ENCODE peak calls at places on chromosome 18, in six cellular contexts. Z is BJ, E is GM12865, U is adrenal gland, O is Peyer's patch, D is NB4. G is an unnamed sample.

GRCh38 chr18:7000484-7001096 is 117.0 kb downstream of the LAMA1 start:
- DNase-seq in Z (no peak), E (no peak), O (no peak), U (no peak), D (peak; percentile 24), G (no peak)

GRCh38 chr18:63148449-63149199 is 170.9 kb downstream of the BCL2 start:
- DNase-seq in E (no peak), U (peak; percentile 49), O (no peak), Z (peak; percentile 44), D (no peak), G (no peak)

GRCh38 chr18:51134721-51135120 is 62.8 kb downstream of the MEX3C start:
- DNase-seq in D (no peak), U (no peak), E (no peak), O (no peak), Z (no peak), G (no peak)

GRCh38 chr18:65846107-65846506 is 95.3 kb downstream of the CDH7 start:
- DNase-seq in U (no peak), Z (no peak), D (no peak), E (no peak), O (no peak), G (no peak)

GRCh38 chr18:24354278-24354677 is 43.3 kb downstream of the OSBPL1A start:
- DNase-seq in Z (no peak), D (no peak), E (no peak), U (no peak), O (no peak), G (no peak)

GRCh38 chr18:52190630-52191029 is 149.4 kb upstream of the DCC start:
- DNase-seq in D (no peak), Z (no peak), E (no peak), U (no peak), O (no peak), G (no peak)

GRCh38 chr18:51211552-51211951 is 14.1 kb upstream of the MEX3C start:
- DNase-seq in O (no peak), D (peak; percentile 98), U (peak; percentile 33), Z (no peak), E (peak; percentile 85), G (no peak)

GRCh38 chr18:12309683-12310198 is 1.7 kb downstream of the TUBB6 start:
- DNase-seq in Z (no peak), O (no peak), U (peak; percentile 21), E (peak; percentile 60), D (no peak), G (no peak)

GRCh38 chr18:61606068-61606660 is 272.9 kb downstream of the CDH20 start:
- DNase-seq in D (no peak), Z (no peak), U (peak; percentile 41), O (no peak), E (no peak), G (no peak)

GRCh38 chr18:8912348-8913057 is 190.0 kb upstream of the NDUFV2 start:
- DNase-seq in O (peak; percentile 59), D (no peak), Z (no peak), U (no peak), E (peak; percentile 54), G (no peak)

DNA sequence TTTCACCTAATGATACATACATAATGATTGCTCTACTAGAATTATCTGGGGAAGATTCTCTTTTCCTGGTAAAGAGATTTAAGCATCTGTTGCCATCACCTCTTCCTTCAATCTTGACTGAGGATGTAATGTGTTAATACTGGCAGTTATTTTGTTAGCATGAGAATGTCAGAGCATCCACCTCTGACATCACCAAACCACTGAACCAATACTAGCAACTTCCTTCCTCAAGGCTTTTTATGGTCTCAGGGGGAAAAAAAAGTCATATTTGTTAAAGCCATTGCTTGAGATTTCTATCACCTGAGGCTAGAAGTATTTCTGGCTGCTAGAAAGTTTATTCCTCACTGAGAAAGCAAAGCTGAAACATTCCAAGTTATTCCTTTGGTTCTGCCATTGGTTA is 48.5 kb downstream of the DSEL start:
- DNase-seq in D (peak; percentile 3), E (no peak), U (no peak), Z (no peak), O (no peak), G (no peak)
- H3K4me3 ChIP-seq in D (no peak overlapping the region), E (no peak overlapping the region), U (no peak overlapping the region), Z (no peak overlapping the region), O (no peak overlapping the region), G (no peak overlapping the region)

GRCh38 chr18:3103576-3103975 is 90.6 kb upstream of the LPIN2 start:
- DNase-seq in D (no peak), O (no peak), Z (no peak), E (no peak), U (no peak), G (no peak)
- H3K4me3 ChIP-seq in D (no peak overlapping the region), O (no peak overlapping the region), Z (no peak overlapping the region), E (no peak overlapping the region), U (no peak overlapping the region), G (no peak overlapping the region)

DNA sequence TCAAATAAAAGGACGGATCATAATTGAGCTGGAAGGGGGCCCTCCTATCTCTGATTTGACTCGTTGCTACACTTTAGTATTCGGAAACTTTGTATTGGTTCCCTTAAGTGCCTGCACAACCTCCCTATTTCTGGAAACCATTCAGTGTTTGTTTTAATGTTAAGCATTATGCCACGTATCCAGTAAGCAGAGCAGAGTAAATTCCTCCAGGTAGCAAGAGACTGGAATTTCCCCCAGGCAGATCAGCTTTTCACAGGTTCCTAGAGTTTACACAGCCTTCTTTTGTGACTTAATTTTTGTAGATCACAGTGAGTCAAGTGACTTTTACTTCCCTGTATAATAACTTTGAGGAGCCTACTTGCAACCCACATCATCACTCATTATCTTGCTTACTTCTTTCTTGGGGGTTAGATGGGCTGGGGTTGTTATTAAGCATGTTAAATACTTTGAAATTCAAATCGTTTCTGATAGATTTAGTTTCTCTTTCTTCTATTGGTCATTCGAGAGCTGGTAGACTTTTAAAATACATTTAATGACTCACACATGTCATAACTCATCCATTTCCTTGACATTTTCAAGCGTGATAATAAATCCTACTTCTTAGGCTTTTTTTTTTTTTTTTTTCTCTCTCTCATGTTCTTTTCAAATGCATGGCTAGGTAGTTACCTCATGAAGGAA is 219.2 kb downstream of the NEDD4L start:
- DNase-seq in E (no peak), D (no peak), O (no peak), U (no peak), Z (no peak), G (peak; percentile 28)
- H3K4me3 ChIP-seq in E (no peak overlapping the region), D (no peak overlapping the region), O (no peak overlapping the region), U (no peak overlapping the region), Z (no peak overlapping the region), G (no peak overlapping the region)

DNA sequence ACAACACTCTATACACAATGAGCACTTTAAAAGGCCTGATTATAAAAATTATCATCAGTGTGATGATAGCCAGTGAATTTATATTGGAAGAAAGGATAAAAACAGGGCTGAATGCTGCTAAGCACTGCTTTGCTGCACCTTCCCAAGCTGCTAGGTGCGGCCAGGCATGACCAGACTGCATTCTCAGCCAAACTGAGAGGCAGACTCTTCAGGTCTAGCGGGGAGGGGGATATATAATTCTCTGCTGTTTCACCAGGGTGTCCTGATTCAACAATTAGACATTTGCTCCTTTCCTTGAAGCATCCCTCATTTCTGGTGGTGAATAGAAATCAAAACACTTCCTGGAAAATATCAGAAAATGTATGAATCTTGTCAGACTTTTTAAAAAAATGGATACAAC is 160.8 kb downstream of the DTNA start:
- DNase-seq in U (no peak), E (no peak), Z (no peak), D (no peak), O (no peak), G (no peak)
- H3K4me3 ChIP-seq in U (no peak overlapping the region), E (no peak overlapping the region), Z (no peak overlapping the region), D (no peak overlapping the region), O (no peak overlapping the region), G (no peak overlapping the region)

GRCh38 chr18:68418881-68419280 is 296.0 kb downstream of the TMX3 start:
- DNase-seq in U (no peak), E (no peak), O (no peak), Z (no peak), D (no peak), G (no peak)
- H3K4me3 ChIP-seq in U (no peak overlapping the region), E (no peak overlapping the region), O (no peak overlapping the region), Z (no peak overlapping the region), D (no peak overlapping the region), G (no peak overlapping the region)

GRCh38 chr18:49754866-49755265 is 58.5 kb downstream of the ACAA2 start:
- DNase-seq in O (no peak), U (no peak), D (no peak), Z (no peak), E (no peak), G (no peak)
- H3K4me3 ChIP-seq in O (no peak overlapping the region), U (no peak overlapping the region), D (no peak overlapping the region), Z (no peak overlapping the region), E (no peak overlapping the region), G (no peak overlapping the region)

DNA sequence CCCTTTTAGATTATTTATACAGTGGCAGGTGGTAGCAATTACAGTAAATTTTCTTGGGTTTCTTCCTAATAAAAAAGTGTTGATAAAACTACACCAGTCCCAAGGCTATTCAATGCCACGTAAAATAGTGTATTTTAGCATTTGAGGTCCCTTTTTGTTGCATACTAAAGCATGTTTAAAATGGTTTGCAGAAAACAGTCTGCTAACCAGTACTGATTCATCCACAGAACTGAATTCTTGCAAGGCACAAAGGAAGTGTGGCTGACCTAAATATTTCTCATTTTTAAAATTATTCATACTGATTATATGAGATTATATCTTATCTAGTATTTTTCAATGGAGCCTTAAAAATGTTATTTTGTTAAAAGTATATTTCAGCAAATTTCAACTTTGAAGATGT is 98.1 kb downstream of the SMAD2 start:
- DNase-seq in E (no peak), Z (peak; percentile 17), O (no peak), D (no peak), U (no peak), G (no peak)
- H3K4me3 ChIP-seq in E (no peak overlapping the region), Z (no peak overlapping the region), O (no peak overlapping the region), D (no peak overlapping the region), U (no peak overlapping the region), G (no peak overlapping the region)

GRCh38 chr18:55401638-55402191 is 186.3 kb downstream of the TCF4 start:
- DNase-seq in Z (peak; percentile 61), O (no peak), U (peak; percentile 41), E (no peak), D (no peak), G (peak; percentile 60)
- H3K4me3 ChIP-seq in Z (peak overlapping the region; percentile 37), O (no peak overlapping the region), U (no peak overlapping the region), E (no peak overlapping the region), D (no peak overlapping the region), G (no peak overlapping the region)

GRCh38 chr18:5518899-5519371 is 24.9 kb downstream of the EPB41L3 start:
- DNase-seq in Z (no peak), E (no peak), U (no peak), D (no peak), O (no peak), G (no peak)

GRCh38 chr18:5519448-5520362 is 24.1 kb downstream of the EPB41L3 start:
- DNase-seq in E (no peak), Z (no peak), U (no peak), O (no peak), D (no peak), G (no peak)

GRCh38 chr18:5521000-5521399 is 22.8 kb downstream of the EPB41L3 start:
- DNase-seq in O (no peak), E (no peak), Z (no peak), U (no peak), D (no peak), G (no peak)

GRCh38 chr18:5520464-5520863 is 23.3 kb downstream of the EPB41L3 start:
- DNase-seq in O (no peak), E (no peak), U (no peak), D (no peak), Z (no peak), G (no peak)

GRCh38 chr18:5518179-5518770 is 25.5 kb downstream of the EPB41L3 start:
- DNase-seq in E (no peak), O (no peak), U (no peak), Z (no peak), D (no peak), G (no peak)
- H3K4me3 ChIP-seq in E (no peak overlapping the region), O (no peak overlapping the region), U (no peak overlapping the region), Z (no peak overlapping the region), D (no peak overlapping the region), G (no peak overlapping the region)

G was measured in HAP-1.